ENCODE peak calls at places on chromosomes 6 and 20, in seven cellular contexts. F, Z, O, C, E, R and L are unnamed samples.

GRCh38 chr6:30130887-30131862 is 4.8 kb upstream of the TRIM40 start:
- DNase-seq in F (peak), Z (peak), O (peak), C (peak), E (peak), R (peak), L (peak)

GRCh38 chr6:158826819-158827501 is 7.8 kb upstream of the EZR start:
- DNase-seq in F (no peak), Z (no peak), O (no peak), C (no peak), E (no peak), R (no peak), L (no peak)

GRCh38 chr20:10763117-10763516 is 89.3 kb upstream of the JAG1 start:
- DNase-seq in F (no peak), Z (peak), O (no peak), C (no peak), E (no peak), R (peak), L (no peak)

GRCh38 chr20:57821930-57822329 is 112.1 kb upstream of the PMEPA1 start:
- DNase-seq in F (no peak), Z (no peak), O (no peak), C (no peak), E (no peak), R (no peak), L (no peak)

GRCh38 chr20:54160269-54161007 is 13.3 kb downstream of the CYP24A1 start:
- DNase-seq in F (no peak), Z (no peak), O (no peak), C (no peak), E (no peak), R (no peak), L (no peak)

GRCh38 chr6:148502083-148502772 is 159.6 kb downstream of the SASH1 start:
- DNase-seq in F (no peak), Z (peak), O (no peak), C (no peak), E (no peak), R (peak), L (no peak)

GRCh38 chr20:34495307-34495706 is 20.9 kb upstream of the DYNLRB1 start:
- DNase-seq in F (no peak), Z (no peak), O (peak), C (no peak), E (no peak), R (no peak), L (no peak)

GRCh38 chr6:33192105-33192646 is at the start of gene COL11A2:
- DNase-seq in F (no peak), Z (no peak), O (no peak), C (no peak), E (peak), R (no peak), L (peak)

GRCh38 chr20:17229256-17229655 is 2.4 kb downstream of the PCSK2 start:
- DNase-seq in F (no peak), Z (no peak), O (no peak), C (no peak), E (no peak), R (no peak), L (no peak)

GRCh38 chr6:168773788-168774187 is 332.8 kb downstream of the SMOC2 start:
- DNase-seq in F (no peak), Z (no peak), O (no peak), C (no peak), E (no peak), R (no peak), L (no peak)

GRCh38 chr6:20044883-20045282 is 167.4 kb downstream of the MBOAT1 start:
- DNase-seq in F (no peak), Z (no peak), O (no peak), C (no peak), E (no peak), R (no peak), L (peak)